ENCODE peak calls at places on chromosomes 5 and 9, in eight cellular contexts. R is stimulated activated CD8-positive, alpha-beta memory T cell treated with anti-CD3 and anti-CD28 coated beads, Interleukin-4, amount 100 ng/mL, for 4 hours; F is GF-D8; Q is activated T-cell treated with anti-CD3 and anti-CD28 coated beads for 48 hours; U is left kidney; H is fibroblast of lung; Z is Right ventricle myocardium superior; V is AG04450. I is an unnamed sample.

GRCh38 chr9:74573792-74574191 is 76.7 kb downstream of the RORB start:
- DNase-seq in R (no peak), F (no peak), Q (no peak), U (peak), H (no peak), Z (no peak), V (no peak), I (peak)

GRCh38 chr5:147690595-147690994 is 91.9 kb downstream of the JAKMIP2 start:
- DNase-seq in R (no peak), F (no peak), Q (no peak), U (peak), H (no peak), Z (no peak), V (no peak), I (no peak)

GRCh38 chr5:41370482-41370881 is 139.9 kb downstream of the PLCXD3 start:
- DNase-seq in R (no peak), F (no peak), Q (no peak), U (no peak), H (no peak), Z (no peak), V (no peak), I (no peak)

GRCh38 chr5:15768936-15769335 is 269.0 kb downstream of the FBXL7 start:
- DNase-seq in R (no peak), F (no peak), Q (no peak), U (no peak), H (no peak), Z (no peak), V (no peak), I (no peak)

GRCh38 chr9:133201424-133202144 is 7.5 kb downstream of the OBP2B start:
- DNase-seq in R (no peak), F (no peak), Q (no peak), U (no peak), H (no peak), Z (no peak), V (no peak), I (no peak)

GRCh38 chr9:129121483-129121882 is 10.3 kb downstream of the PTPA start:
- DNase-seq in R (no peak), F (no peak), Q (no peak), U (no peak), H (peak), Z (no peak), V (no peak), I (no peak)

GRCh38 chr5:97044057-97044456 is 98.4 kb downstream of the LIX1 start:
- DNase-seq in R (no peak), F (no peak), Q (no peak), U (peak), H (peak), Z (no peak), V (no peak), I (no peak)

GRCh38 chr9:121599186-121599871 is 52.1 kb upstream of the DAB2IP start:
- DNase-seq in R (no peak), F (no peak), Q (no peak), U (peak), H (no peak), Z (peak), V (no peak), I (no peak)

GRCh38 chr5:37740331-37741066 is 99.3 kb downstream of the GDNF start:
- DNase-seq in R (no peak), F (no peak), Q (no peak), U (no peak), H (no peak), Z (no peak), V (no peak), I (no peak)

GRCh38 chr5:62260510-62260909 is 45.5 kb upstream of the KIF2A start:
- DNase-seq in R (no peak), F (no peak), Q (no peak), U (no peak), H (no peak), Z (no peak), V (no peak), I (no peak)

GRCh38 chr5:149271717-149272558 is at the start of gene AFAP1L1:
- DNase-seq in R (no peak), F (no peak), Q (no peak), U (peak), H (no peak), Z (peak), V (no peak), I (peak)

GRCh38 chr9:122580360-122580759 is 2.8 kb downstream of the OR1L8 start:
- DNase-seq in R (no peak), F (no peak), Q (no peak), U (no peak), H (no peak), Z (no peak), V (peak), I (no peak)

GRCh38 chr5:86579502-86579901 is 38.2 kb upstream of the COX7C start:
- DNase-seq in R (no peak), F (no peak), Q (no peak), U (no peak), H (no peak), Z (no peak), V (no peak), I (no peak)

GRCh38 chr9:95131023-95131943 is 186.2 kb downstream of the FANCC start:
- DNase-seq in R (no peak), F (no peak), Q (peak), U (peak), H (peak), Z (peak), V (peak), I (peak)

GRCh38 chr5:135343417-135343816 is 55.6 kb downstream of the MACROH2A1 start:
- DNase-seq in R (no peak), F (no peak), Q (no peak), U (no peak), H (no peak), Z (no peak), V (no peak), I (no peak)

GRCh38 chr5:119322312-119322947 is 33.4 kb upstream of the TNFAIP8 start:
- DNase-seq in R (no peak), F (no peak), Q (no peak), U (no peak), H (no peak), Z (no peak), V (no peak), I (no peak)

GRCh38 chr9:101400120-101400519 is 1.5 kb downstream of the ZNF189 start:
- DNase-seq in R (no peak), F (no peak), Q (no peak), U (no peak), H (no peak), Z (peak), V (no peak), I (peak)

GRCh38 chr9:116767219-116767618 is 80.1 kb downstream of the TRIM32 start:
- DNase-seq in R (no peak), F (no peak), Q (no peak), U (peak), H (no peak), Z (no peak), V (no peak), I (no peak)

GRCh38 chr5:136033244-136033643 is 4.5 kb downstream of the TGFBI start:
- DNase-seq in R (no peak), F (no peak), Q (no peak), U (no peak), H (no peak), Z (no peak), V (no peak), I (no peak)

GRCh38 chr5:158084292-158084691 is 225.3 kb upstream of the CLINT1 start:
- DNase-seq in R (no peak), F (no peak), Q (no peak), U (peak), H (peak), Z (no peak), V (no peak), I (no peak)

GRCh38 chr9:95778957-95779356 is 96.5 kb upstream of the ERCC6L2 start:
- DNase-seq in R (no peak), F (no peak), Q (no peak), U (no peak), H (peak), Z (peak), V (peak), I (no peak)

GRCh38 chr5:163385276-163385675 is 52.1 kb upstream of the CCNG1 start:
- DNase-seq in R (no peak), F (peak), Q (no peak), U (no peak), H (peak), Z (no peak), V (no peak), I (no peak)

GRCh38 chr5:151585970-151586369 is 5.2 kb downstream of the FAT2 start:
- DNase-seq in R (no peak), F (no peak), Q (no peak), U (no peak), H (no peak), Z (peak), V (no peak), I (no peak)

GRCh38 chr9:111896942-111897830 is 572 bp downstream of the UGCG start:
- DNase-seq in R (peak), F (no peak), Q (peak), U (peak), H (peak), Z (peak), V (no peak), I (peak)

GRCh38 chr9:131627326-131627845 is 82.1 kb downstream of the PRRT1B start:
- DNase-seq in R (no peak), F (no peak), Q (no peak), U (no peak), H (peak), Z (no peak), V (peak), I (peak)

GRCh38 chr9:120933310-120934044 is 6.9 kb upstream of the TRAF1 start:
- DNase-seq in R (no peak), F (no peak), Q (no peak), U (no peak), H (no peak), Z (no peak), V (no peak), I (no peak)

GRCh38 chr5:90381213-90381929 is 28.2 kb downstream of the CETN3 start:
- DNase-seq in R (no peak), F (no peak), Q (no peak), U (no peak), H (no peak), Z (no peak), V (no peak), I (no peak)